ENCODE peak calls at places on chromosomes 2 and 18, in six cellular contexts. D, J, Y, B, V and S are unnamed samples. For H3K4me1 and H3K27me3, the result is how much of the 10 kb centered on the place peaks cover.

GRCh38 chr2:98908909-98909308 is 27.1 kb downstream of the CRACDL start:
- DNase-seq in J (no peak), D (no peak), Y (no peak), B (no peak), V (no peak), S (no peak)

GRCh38 chr18:32576296-32576916 is 105.7 kb upstream of the GAREM1 start:
- DNase-seq in J (no peak), D (no peak), B (no peak), Y (no peak), V (no peak), S (peak)

GRCh38 chr2:24824966-24825882 is 32.0 kb downstream of the CENPO start:
- DNase-seq in V (no peak), Y (no peak), J (no peak), D (peak), B (no peak), S (peak)

GRCh38 chr2:169965495-169965894 is 138.2 kb downstream of the UBR3 start:
- DNase-seq in D (no peak), B (no peak), Y (no peak), V (no peak), J (no peak), S (no peak)

GRCh38 chr2:223090540-223091235 is 38.7 kb downstream of the KCNE4 start:
- DNase-seq in J (no peak), D (no peak), B (no peak), Y (no peak), V (no peak), S (no peak)

GRCh38 chr2:74846481-74846880 is 12.6 kb downstream of the HK2 start:
- DNase-seq in J (no peak), V (no peak), D (no peak), B (no peak), Y (no peak), S (no peak)

GRCh38 chr18:36595818-36596215 is 233.0 kb downstream of the TPGS2 start:
- DNase-seq in D (no peak), Y (no peak), V (no peak), J (no peak), B (no peak), S (no peak)

GRCh38 chr2:50492452-50492851 is 539.5 kb downstream of the NRXN1 start:
- DNase-seq in B (peak), V (no peak), Y (no peak), J (no peak), D (peak), S (peak)

GRCh38 chr2:235851841-235852527 is 316.2 kb downstream of the GBX2 start:
- DNase-seq in V (no peak), D (no peak), J (no peak), B (no peak), Y (no peak), S (no peak)

GRCh38 chr2:85376291-85377065 is 21.9 kb downstream of the ELMOD3 start:
- DNase-seq in Y (no peak), J (no peak), B (no peak), V (peak), D (no peak), S (no peak)

GRCh38 chr2:203328735-203329549 is 748 bp downstream of the ABI2 start:
- DNase-seq in V (peak), D (no peak), B (no peak), Y (peak), J (no peak), S (peak)

GRCh38 chr18:48785686-48786470 is 164.9 kb downstream of the SMAD7 start:
- DNase-seq in Y (peak), J (no peak), V (peak), B (no peak), D (no peak), S (no peak)

GRCh38 chr18:77107218-77107815 is 25.3 kb downstream of the MBP start:
- DNase-seq in Y (no peak), B (no peak), J (no peak), D (no peak), V (no peak), S (no peak)
- H3K4me1 ChIP-seq in Y (half or more), B (half or more), J (under half), D (under half), V (under half), S (under half)

GRCh38 chr2:60581461-60582282 is 28.2 kb upstream of the BCL11A start:
- DNase-seq in D (no peak), B (no peak), J (no peak), V (peak), Y (peak), S (peak)

GRCh38 chr2:60589093-60589492 is 35.6 kb upstream of the BCL11A start:
- DNase-seq in V (no peak), Y (no peak), D (no peak), J (no peak), B (no peak), S (no peak)

GRCh38 chr2:60585276-60585675 is 31.8 kb upstream of the BCL11A start:
- DNase-seq in D (no peak), Y (no peak), B (no peak), V (no peak), J (no peak), S (no peak)

GRCh38 chr2:60583604-60584003 is 30.1 kb upstream of the BCL11A start:
- DNase-seq in J (no peak), V (no peak), D (no peak), Y (no peak), B (no peak), S (no peak)

DNA sequence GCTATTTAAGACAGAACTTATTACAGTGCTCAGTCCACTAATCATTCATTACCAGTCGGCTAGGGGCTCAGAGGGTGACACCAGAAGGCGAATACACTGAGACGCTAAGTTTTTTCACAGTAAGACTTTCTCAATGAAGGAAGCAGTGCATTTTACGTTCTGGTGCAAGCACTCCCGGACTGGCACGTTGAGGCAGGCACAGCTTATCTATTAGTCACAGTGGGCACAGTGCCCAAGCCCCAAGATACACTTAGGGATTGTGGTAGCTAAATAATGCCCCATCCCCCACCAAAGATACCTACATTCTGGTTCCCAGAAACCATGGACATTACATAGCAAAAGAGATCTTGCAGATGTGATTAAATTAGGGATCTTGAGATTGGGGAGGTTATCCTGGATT is 32.6 kb upstream of the BCL11A start:
- DNase-seq in J (no peak), V (no peak), B (no peak), Y (no peak), D (no peak), S (no peak)
- H3K27me3 ChIP-seq in J (half or more), V (under half), B (under half), Y (under half), D (under half), S (under half)

DNA sequence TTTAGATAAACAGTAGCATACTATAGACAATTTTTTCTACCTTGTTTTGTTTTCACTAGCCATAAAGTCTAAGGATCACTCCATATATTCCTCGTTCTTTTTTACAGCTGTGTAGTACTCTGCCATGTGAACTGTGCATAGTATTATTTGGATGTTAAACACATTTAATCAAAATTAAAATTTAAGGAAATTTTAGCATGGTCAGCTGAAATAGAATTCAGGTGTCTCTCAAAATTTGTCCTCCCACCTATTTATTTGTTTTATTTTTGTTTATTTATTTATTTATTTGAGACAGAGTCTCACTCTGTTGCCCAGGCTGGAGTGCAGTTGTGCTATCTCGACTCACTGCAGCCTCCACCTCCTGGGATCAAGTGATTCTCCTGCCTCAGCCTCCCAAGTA is 46.4 kb upstream of the AAK1 start:
- DNase-seq in B (no peak), J (no peak), D (no peak), Y (no peak), V (no peak), S (no peak)
- H3K4me1 ChIP-seq in B (under half), J (under half), D (under half), Y (under half), V (under half), S (under half)

DNA sequence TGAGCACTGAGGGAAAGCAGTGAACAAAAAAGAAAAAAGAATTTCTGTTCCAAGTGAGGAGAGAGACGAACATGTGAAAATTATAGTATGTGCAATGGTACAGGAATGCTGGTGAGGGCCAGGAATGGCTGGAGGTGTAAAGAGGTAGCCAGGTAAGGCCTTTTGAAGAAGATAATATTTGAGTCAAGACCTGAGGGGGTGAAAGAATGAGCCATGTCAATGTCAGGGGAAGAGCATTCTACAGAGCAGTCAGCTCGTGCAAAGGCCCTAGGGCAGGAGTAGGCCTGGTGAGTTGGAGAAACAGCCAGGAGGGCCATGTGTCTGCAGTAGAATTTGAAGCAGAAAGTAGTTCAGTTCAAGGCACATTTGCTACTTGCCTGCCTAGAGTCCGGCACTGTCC is 12.4 kb upstream of the RPL31 start:
- DNase-seq in V (no peak), Y (no peak), B (no peak), J (no peak), D (no peak), S (no peak)
- H3K27me3 ChIP-seq in V (under half), Y (under half), B (under half), J (under half), D (under half), S (under half)

GRCh38 chr2:1707771-1708351 is 36.5 kb downstream of the PXDN start:
- DNase-seq in V (no peak), J (no peak), Y (no peak), B (no peak), D (no peak), S (peak)
- H3K4me1 ChIP-seq in V (under half), J (under half), Y (under half), B (under half), D (under half), S (under half)

DNA sequence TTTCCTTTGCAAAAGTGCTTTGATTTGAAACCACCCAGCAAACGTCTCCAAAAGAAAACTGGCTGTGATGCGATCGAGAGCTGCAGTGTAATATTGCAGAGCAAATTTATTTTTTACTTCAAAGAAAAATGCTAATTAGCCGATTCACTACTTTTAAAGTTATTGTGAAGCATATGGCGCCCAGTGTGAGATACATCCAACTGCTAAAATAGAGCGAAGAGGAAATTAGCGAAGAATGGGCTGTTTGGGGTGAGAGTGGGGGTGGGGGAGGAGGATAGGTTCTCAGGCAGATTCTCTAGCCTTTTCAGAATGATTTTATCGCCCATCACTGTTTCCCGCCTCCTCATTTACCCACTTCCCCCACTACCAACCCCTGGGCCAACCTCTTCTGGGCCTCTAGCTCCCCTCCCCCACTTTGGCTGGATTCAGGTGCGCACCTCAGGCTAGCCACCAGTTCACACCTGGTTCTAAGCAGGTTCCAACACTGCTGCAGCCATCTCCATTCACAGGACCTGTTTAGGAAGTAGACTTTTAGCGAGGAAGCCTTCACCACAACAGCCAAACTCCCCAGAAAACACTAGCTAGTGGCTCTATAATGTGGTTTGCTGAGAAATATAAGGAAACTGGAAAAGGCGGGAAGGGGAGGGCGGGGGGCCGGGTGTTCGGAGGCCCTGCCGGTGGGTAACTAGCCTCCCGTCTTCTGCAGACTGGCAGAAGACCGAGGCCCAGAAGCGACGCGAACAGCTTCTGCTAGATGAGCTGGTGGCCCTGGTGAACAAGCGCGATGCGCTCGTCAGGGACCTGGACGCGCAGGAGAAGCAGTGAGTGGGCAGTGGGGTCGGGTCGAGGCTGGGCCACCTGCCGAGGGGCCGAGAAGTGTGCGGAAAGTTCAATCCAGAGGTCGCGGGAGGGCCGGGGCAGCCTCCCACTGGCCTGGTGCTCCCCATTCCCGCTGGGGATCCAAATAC is 6.0 kb upstream of the OTX1 start:
- DNase-seq in D (no peak), B (no peak), V (peak), Y (no peak), J (no peak), S (no peak)
- H3K27me3 ChIP-seq in D (under half), B (under half), V (under half), Y (half or more), J (under half), S (under half)

DNA sequence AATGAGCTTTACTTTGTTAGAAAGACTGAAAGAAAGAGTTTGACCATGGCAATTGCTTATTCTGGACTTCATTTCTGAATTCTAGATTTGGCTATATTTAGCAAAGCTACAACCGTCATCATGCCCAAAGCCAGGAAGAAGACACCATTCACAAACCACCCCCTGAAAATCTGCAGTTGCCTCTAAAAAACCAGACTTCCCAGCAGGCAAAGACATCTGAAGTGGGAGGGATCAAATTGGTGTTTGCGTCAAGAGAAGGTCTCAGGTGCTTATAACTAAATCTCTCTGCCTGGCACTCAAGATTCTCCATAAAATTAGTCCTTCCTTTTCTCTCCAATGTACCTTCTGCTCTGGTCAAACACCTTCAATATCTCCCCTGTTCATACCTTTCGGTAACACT is 5.6 kb downstream of the AAK1 start:
- DNase-seq in D (no peak), Y (no peak), J (no peak), B (no peak), V (no peak), S (no peak)
- H3K4me1 ChIP-seq in D (under half), Y (half or more), J (under half), B (under half), V (under half), S (under half)

DNA sequence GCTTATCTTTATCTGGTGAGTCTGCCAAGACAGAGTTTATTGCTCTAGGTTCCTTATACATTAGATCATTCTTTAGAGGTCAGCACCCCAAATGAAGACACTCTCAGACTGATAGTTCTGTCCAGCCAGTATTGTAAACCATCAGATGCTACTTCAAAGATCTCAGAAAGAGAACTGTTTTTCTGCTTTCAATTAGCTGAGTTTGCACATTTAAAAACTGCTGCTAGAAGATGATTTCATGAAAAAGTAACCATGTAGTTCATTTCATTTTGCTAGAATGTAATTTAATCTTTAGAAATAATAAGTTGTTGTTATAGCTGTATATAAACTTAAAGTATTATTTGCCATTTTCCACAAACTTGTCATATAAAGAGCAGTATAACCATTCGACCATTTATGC is 344.5 kb upstream of the ATP5MC3 start:
- DNase-seq in J (no peak), D (no peak), B (no peak), Y (no peak), V (no peak), S (no peak)
- H3K27me3 ChIP-seq in J (under half), D (under half), B (under half), Y (under half), V (under half), S (under half)